ENCODE peak calls at places on chromosomes 7 and 10, in ten cellular contexts. Y, G, C, H, M, T, F, P, A and D are unnamed samples.

GRCh38 chr10:49359349-49360231 is 36.3 kb downstream of the DRGX start:
- DNase-seq in P (no peak), C (no peak), T (peak; percentile 33), Y (no peak), M (peak; percentile 22), H (no peak), G (no peak), A (no peak), F (no peak), D (no peak)

GRCh38 chr7:93873998-93874574 is 16.5 kb downstream of the TFPI2 start:
- DNase-seq in T (no peak), F (no peak), H (no peak), C (no peak), G (no peak), M (no peak), Y (no peak), A (no peak), P (no peak), D (no peak)

GRCh38 chr10:73838008-73838567 is 26.7 kb upstream of the NDST2 start:
- DNase-seq in P (no peak), C (no peak), H (no peak), A (no peak), G (no peak), M (no peak), Y (no peak), T (no peak), F (no peak), D (no peak)

GRCh38 chr10:103506061-103506460 is 12.6 kb downstream of the NEURL1 start:
- DNase-seq in P (no peak), A (no peak), T (peak; percentile 51), F (no peak), C (no peak), Y (no peak), M (no peak), G (no peak), H (no peak), D (no peak)

GRCh38 chr7:131231381-131232220 is 96.1 kb upstream of the MKLN1 start:
- DNase-seq in H (peak; percentile 93), G (peak; percentile 22), M (peak; percentile 59), T (peak; percentile 84), A (peak; percentile 28), C (peak; percentile 70), Y (peak; percentile 25), F (no peak), P (peak; percentile 2), D (peak; percentile 90)

GRCh38 chr10:103498936-103499638 is 5.6 kb downstream of the NEURL1 start:
- DNase-seq in H (no peak), P (no peak), M (no peak), G (no peak), F (no peak), Y (no peak), C (no peak), T (no peak), A (no peak), D (peak; percentile 98)

GRCh38 chr10:62238880-62239279 is 29.8 kb downstream of the RTKN2 start:
- DNase-seq in H (no peak), P (no peak), C (no peak), Y (no peak), A (no peak), G (no peak), F (no peak), T (no peak), M (no peak), D (no peak)

GRCh38 chr7:28999421-28999820 is 41.3 kb upstream of the TRIL start:
- DNase-seq in T (no peak), H (no peak), A (no peak), P (no peak), F (no peak), G (no peak), Y (no peak), M (no peak), C (no peak), D (no peak)

GRCh38 chr10:43287056-43288007 is 20.5 kb upstream of the RASGEF1A start:
- DNase-seq in T (peak; percentile 77), H (peak; percentile 24), P (no peak), C (peak; percentile 38), G (no peak), A (no peak), Y (peak; percentile 36), M (no peak), F (peak; percentile 87), D (peak; percentile 74)

GRCh38 chr7:95609277-95609971 is 13.1 kb upstream of the PDK4 start:
- DNase-seq in Y (no peak), A (peak; percentile 68), H (no peak), T (no peak), C (no peak), M (peak; percentile 71), P (no peak), F (no peak), G (no peak), D (no peak)

GRCh38 chr7:83588602-83589240 is 60.2 kb downstream of the SEMA3E start:
- DNase-seq in G (no peak), Y (no peak), H (no peak), F (no peak), T (no peak), C (no peak), P (no peak), M (peak; percentile 24), A (no peak), D (no peak)

GRCh38 chr10:114022751-114023150 is 20.9 kb upstream of the ADRB1 start:
- DNase-seq in F (no peak), H (no peak), A (no peak), T (no peak), C (no peak), Y (no peak), G (no peak), P (no peak), M (no peak), D (no peak)

GRCh38 chr10:131514454-131514853 is 202.9 kb upstream of the TCERG1L start:
- DNase-seq in G (no peak), T (no peak), H (no peak), Y (no peak), P (no peak), A (no peak), M (peak; percentile 23), C (no peak), F (no peak), D (no peak)

GRCh38 chr7:37441405-37441797 is 7.3 kb downstream of the ELMO1 start:
- DNase-seq in G (no peak), T (no peak), F (no peak), Y (no peak), H (no peak), C (no peak), A (no peak), P (no peak), M (no peak), D (no peak)

GRCh38 chr7:36982749-36983148 is 258.5 kb upstream of the AOAH start:
- DNase-seq in M (no peak), Y (no peak), F (no peak), C (no peak), G (no peak), P (no peak), H (no peak), A (no peak), T (no peak), D (no peak)

GRCh38 chr7:111018447-111018846 is 72.5 kb upstream of the LRRN3 start:
- DNase-seq in T (no peak), P (no peak), Y (no peak), G (no peak), F (no peak), C (no peak), M (no peak), H (no peak), A (no peak), D (no peak)

GRCh38 chr7:1679326-1679965 is 9.4 kb downstream of the ELFN1 start:
- DNase-seq in H (no peak), C (no peak), Y (no peak), M (no peak), F (peak; percentile 49), P (no peak), A (no peak), G (no peak), T (peak; percentile 38), D (no peak)

GRCh38 chr10:118511720-118512119 is 83.7 kb downstream of the PRLHR start:
- DNase-seq in T (no peak), C (no peak), G (no peak), P (no peak), Y (no peak), M (peak; percentile 64), A (no peak), H (no peak), F (no peak), D (no peak)

GRCh38 chr7:100965723-100966541 is 3.4 kb upstream of the MUC12 start:
- DNase-seq in G (peak; percentile 72), F (peak; percentile 80), Y (peak; percentile 61), P (no peak), A (peak; percentile 38), H (peak; percentile 55), M (peak; percentile 46), T (peak; percentile 92), C (peak; percentile 97), D (peak; percentile 42)

GRCh38 chr10:73868655-73869195 is 5.6 kb downstream of the CAMK2G start:
- DNase-seq in F (no peak), A (no peak), G (no peak), Y (no peak), T (no peak), P (no peak), H (no peak), C (no peak), M (no peak), D (no peak)

GRCh38 chr10:109386101-109386500 is 537.2 kb downstream of the XPNPEP1 start:
- DNase-seq in G (no peak), C (no peak), A (no peak), F (no peak), Y (no peak), M (no peak), P (no peak), T (no peak), H (no peak), D (no peak)